ENCODE peak calls at places on chromosomes 5 and 9, in four cellular contexts. V is neuronal stem cell, M is NAMALWA, C is Ammon's horn. A is an unnamed sample.

GRCh38 chr5:96112703-96113102 is 151.1 kb upstream of the ELL2 start:
- DNase-seq in M (no peak), V (no peak), C (no peak), A (no peak)

GRCh38 chr5:132747693-132748440 is 641 bp downstream of the CCNI2 start:
- DNase-seq in C (no peak), M (no peak), V (no peak), A (no peak)

GRCh38 chr9:91908746-91909145 is 41.3 kb downstream of the ROR2 start:
- DNase-seq in V (no peak), M (no peak), C (no peak), A (no peak)

GRCh38 chr5:95251185-95251584 is 33.7 kb downstream of the MCTP1 start:
- DNase-seq in C (no peak), M (no peak), V (no peak), A (no peak)

GRCh38 chr9:84146893-84147705 is 166.5 kb downstream of the RMI1 start:
- DNase-seq in V (no peak), C (peak), M (no peak), A (no peak)

GRCh38 chr5:148384389-148384756 is 615 bp downstream of the FBXO38 start:
- DNase-seq in V (no peak), M (no peak), C (peak), A (peak)

GRCh38 chr9:124450931-124451661 is 845 bp downstream of the ADGRD2 start:
- DNase-seq in C (no peak), M (no peak), V (no peak), A (no peak)

GRCh38 chr5:57175586-57175985 is 1.7 kb downstream of the GPBP1 start:
- DNase-seq in M (peak), C (no peak), V (no peak), A (peak)

GRCh38 chr5:149838881-149839739 is 105.5 kb downstream of the PDE6A start:
- DNase-seq in C (no peak), V (no peak), M (no peak), A (peak)

GRCh38 chr9:89226076-89226475 is 47.5 kb upstream of the SHC3 start:
- DNase-seq in V (peak), M (no peak), C (peak), A (no peak)

GRCh38 chr5:146541956-146542849 is 26.2 kb upstream of the GPR151 start:
- DNase-seq in V (peak), M (peak), C (peak), A (peak)

GRCh38 chr5:167730121-167730520 is 561.3 kb upstream of the WWC1 start:
- DNase-seq in M (no peak), V (no peak), C (no peak), A (peak)

GRCh38 chr5:135032613-135033025 is 1.4 kb downstream of the PITX1 start:
- DNase-seq in C (no peak), M (peak), V (no peak), A (no peak)

A was measured in mammary epithelial cell.